ENCODE peak calls at places on chromosomes 7 and 10, in four cellular contexts. O is GM12891, C is GM12878, T is K562. P is an unnamed sample.

GRCh38 chr7:100483728-100484635 is at the start of gene NYAP1:
- DNase-seq in O (no peak), C (no peak), T (peak; percentile 95), P (no peak)

GRCh38 chr10:33238643-33239042 is 95.8 kb downstream of the NRP1 start:
- DNase-seq in O (no peak), C (no peak), T (no peak), P (no peak)

GRCh38 chr7:64867863-64868440 is 35.1 kb upstream of the ZNF273 start:
- DNase-seq in O (no peak), C (no peak), T (no peak), P (no peak)

GRCh38 chr10:48605786-48606529 is 1.1 kb upstream of the ARHGAP22 start:
- DNase-seq in O (no peak), C (no peak), T (no peak), P (no peak)

GRCh38 chr7:111933614-111934013 is 272.6 kb downstream of the DOCK4 start:
- DNase-seq in O (no peak), C (no peak), T (no peak), P (no peak)

GRCh38 chr10:24858244-24858907 is 94.0 kb downstream of the PRTFDC1 start:
- DNase-seq in O (no peak), C (no peak), T (no peak), P (no peak)

GRCh38 chr10:71243756-71244637 is 31.6 kb downstream of the UNC5B start:
- DNase-seq in O (no peak), C (no peak), T (no peak), P (peak; percentile 51)

GRCh38 chr10:63480237-63480636 is 14.5 kb upstream of the JMJD1C start:
- DNase-seq in O (no peak), C (no peak), T (no peak), P (no peak)

GRCh38 chr7:78510580-78511188 is 712.1 kb downstream of the PHTF2 start:
- DNase-seq in O (peak; percentile 5), C (no peak), T (no peak), P (peak; percentile 17)

GRCh38 chr7:117666019-117666418 is 186.2 kb downstream of the CFTR start:
- DNase-seq in O (no peak), C (no peak), T (no peak), P (no peak)

GRCh38 chr10:49499305-49499851 is 39.5 kb downstream of the ERCC6 start:
- DNase-seq in O (no peak), C (no peak), T (peak; percentile 33), P (no peak)

GRCh38 chr7:135236727-135237126 is 3.1 kb downstream of the STRA8 start:
- DNase-seq in O (no peak), C (peak; percentile 53), T (no peak), P (no peak)

GRCh38 chr10:61389887-61390286 is 63.3 kb downstream of the TMEM26 start:
- DNase-seq in O (no peak), C (no peak), T (no peak), P (no peak)

GRCh38 chr10:112634096-112634830 is 187.2 kb downstream of the VTI1A start:
- DNase-seq in O (no peak), C (no peak), T (no peak), P (no peak)

GRCh38 chr7:2609001-2609411 is 22.8 kb upstream of the TTYH3 start:
- DNase-seq in O (peak; percentile 74), C (no peak), T (peak; percentile 73), P (peak; percentile 85)

GRCh38 chr7:139763330-139763729 is 14.5 kb downstream of the HIPK2 start:
- DNase-seq in O (no peak), C (no peak), T (peak; percentile 52), P (no peak)

GRCh38 chr10:27981744-27982143 is 17.1 kb downstream of the ODAD2 start:
- DNase-seq in O (no peak), C (no peak), T (no peak), P (no peak)

GRCh38 chr10:5876181-5876768 is 13.4 kb downstream of the ANKRD16 start:
- DNase-seq in O (no peak), C (no peak), T (no peak), P (no peak)

GRCh38 chr10:23525406-23525805 is 86.5 kb downstream of the OTUD1 start:
- DNase-seq in O (no peak), C (no peak), T (no peak), P (no peak)

GRCh38 chr7:14806886-14807285 is 95.7 kb downstream of the DGKB start:
- DNase-seq in O (no peak), C (no peak), T (no peak), P (no peak)

GRCh38 chr7:130959743-130960207 is 225.8 kb upstream of the KLF14 start:
- DNase-seq in O (no peak), C (no peak), T (peak; percentile 53), P (peak; percentile 38)

GRCh38 chr7:111159426-111159825 is 68.5 kb downstream of the LRRN3 start:
- DNase-seq in O (no peak), C (no peak), T (no peak), P (no peak)

GRCh38 chr7:112748381-112748780 is 41.8 kb downstream of the TMEM168 start:
- DNase-seq in O (no peak), C (no peak), T (no peak), P (no peak)

GRCh38 chr7:158989006-158989405 is 132.6 kb downstream of the DYNC2I1 start:
- DNase-seq in O (no peak), C (no peak), T (no peak), P (no peak)

GRCh38 chr7:134737561-134738353 is 41.7 kb upstream of the CALD1 start:
- DNase-seq in O (peak; percentile 7), C (peak; percentile 36), T (no peak), P (peak; percentile 12)

GRCh38 chr7:111765936-111766643 is 203.8 kb upstream of the IMMP2L start:
- DNase-seq in O (no peak), C (no peak), T (no peak), P (no peak)

GRCh38 chr7:192701-193536 is 548 bp downstream of the FAM20C start:
- DNase-seq in O (no peak), C (no peak), T (no peak), P (no peak)

GRCh38 chr7:105691029-105691691 is 109.9 kb upstream of the EFCAB10 start:
- DNase-seq in O (no peak), C (no peak), T (no peak), P (no peak)

GRCh38 chr10:73920084-73920483 is 9.2 kb downstream of the PLAU start:
- DNase-seq in O (no peak), C (no peak), T (no peak), P (no peak)

GRCh38 chr7:91436655-91437054 is 172.4 kb downstream of the FZD1 start:
- DNase-seq in O (no peak), C (no peak), T (no peak), P (no peak)

GRCh38 chr10:6619663-6620062 is 39.6 kb upstream of the PRKCQ start:
- DNase-seq in O (no peak), C (no peak), T (no peak), P (no peak)

DNA sequence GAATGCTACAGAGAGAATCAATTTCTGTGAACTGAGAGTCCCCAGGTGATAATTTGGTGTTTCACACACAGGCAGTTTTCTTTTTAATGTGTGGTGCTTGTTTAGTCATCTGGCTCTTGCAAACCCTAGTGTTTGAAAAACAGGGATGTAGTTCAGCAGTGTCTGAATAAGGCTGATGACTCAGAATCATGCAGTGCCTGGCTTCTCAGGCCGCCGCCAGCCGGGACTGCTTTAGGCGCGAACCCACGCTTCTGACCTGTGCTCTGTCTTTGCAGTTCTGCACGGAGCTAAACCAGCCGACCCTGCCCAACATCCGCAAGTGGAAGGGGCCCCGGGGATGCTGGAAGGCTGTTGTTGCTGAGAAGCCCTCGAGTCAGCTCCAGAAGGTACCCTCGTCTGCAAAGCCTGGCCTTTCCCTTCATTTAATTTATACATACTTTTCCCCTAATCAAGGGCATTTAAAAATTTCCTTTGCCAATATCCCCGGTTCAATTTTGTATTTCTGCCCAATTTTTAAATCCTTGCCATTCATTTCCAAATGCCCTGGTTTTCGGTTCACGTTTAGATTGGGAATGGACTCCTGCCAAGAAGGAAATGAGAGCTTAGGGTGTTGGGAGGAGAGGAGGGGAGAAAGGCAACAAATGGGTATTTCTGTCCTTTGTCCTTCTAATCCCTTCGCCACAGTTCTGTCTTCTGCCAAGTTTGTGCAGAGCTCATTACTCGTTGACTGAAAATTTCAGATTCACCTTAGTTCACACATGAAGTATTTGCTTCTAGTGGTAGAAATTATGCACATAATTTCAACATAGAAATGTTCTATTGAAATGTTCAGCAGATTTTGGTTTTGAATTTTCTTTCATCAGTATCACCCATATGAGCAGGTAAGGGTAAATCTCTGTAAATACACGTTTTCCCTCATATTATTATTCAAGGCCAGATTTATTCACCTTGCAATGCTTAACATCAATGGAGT is 108.5 kb upstream of the ANLN start:
- DNase-seq in O (no peak), C (no peak), T (no peak), P (peak; percentile 45)
- TF ChIP-seq SPI1 in O (no peak), C (no peak), T (no peak), P (no peak)

GRCh38 chr7:4150731-4151130 is 531.4 kb upstream of the FOXK1 start:
- DNase-seq in O (no peak), C (no peak), T (no peak), P (no peak)
- TF ChIP-seq POLR2AphosphoS5 in O (no peak), C (no peak), T (no peak), P (no peak)

GRCh38 chr7:17770710-17771375 is 169.5 kb downstream of the SNX13 start:
- DNase-seq in O (no peak), C (no peak), T (no peak), P (peak; percentile 86)
- TF ChIP-seq SPI1 in O (peak; percentile 77), C (peak; percentile 61), T (peak; percentile 58), P (peak; percentile 99)

GRCh38 chr10:103600956-103601569 is 107.6 kb downstream of the NEURL1 start:
- DNase-seq in O (no peak), C (no peak), T (no peak), P (no peak)

GRCh38 chr10:103600325-103600724 is 106.8 kb downstream of the NEURL1 start:
- DNase-seq in O (no peak), C (no peak), T (no peak), P (no peak)

GRCh38 chr10:103599211-103599610 is 105.7 kb downstream of the NEURL1 start:
- DNase-seq in O (no peak), C (no peak), T (no peak), P (no peak)

GRCh38 chr10:103599907-103600306 is 106.4 kb downstream of the NEURL1 start:
- DNase-seq in O (no peak), C (no peak), T (no peak), P (no peak)

DNA sequence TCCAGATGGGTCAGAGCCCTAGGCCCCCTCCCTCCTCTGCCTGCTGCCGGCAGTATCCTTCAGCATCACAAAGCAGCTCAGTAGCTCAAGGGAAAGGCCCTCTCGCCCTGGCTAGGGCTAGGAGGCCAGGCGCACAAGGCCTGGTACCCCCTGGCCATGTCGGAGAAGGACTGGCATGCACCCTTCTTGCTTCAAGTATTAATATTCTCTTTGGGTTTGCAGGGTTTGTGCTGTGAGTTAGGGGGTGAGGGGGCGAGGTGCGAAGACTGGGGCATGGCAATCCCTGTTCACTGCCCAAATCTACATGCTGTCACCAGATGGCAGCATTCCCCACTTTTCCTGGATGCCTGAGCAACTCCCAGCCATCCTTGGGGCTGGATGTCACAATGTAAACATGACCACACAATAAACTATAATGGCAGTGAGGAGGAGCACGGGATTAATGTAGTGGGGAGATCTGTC is 105.2 kb downstream of the NEURL1 start:
- DNase-seq in O (no peak), C (no peak), T (peak; percentile 66), P (peak; percentile 55)
- TF ChIP-seq POLR2AphosphoS5 in O (no peak), C (no peak), T (no peak), P (no peak)

P was measured in HL-60.